ENCODE peak calls at places on chromosomes 5 and 9, in four cellular contexts. M is KG1, B is substantia nigra, I is renal cortical epithelial cell. G is an unnamed sample.

GRCh38 chr5:126837907-126838539 is 61.1 kb downstream of the LMNB1 start:
- DNase-seq in M (no peak), I (no peak), B (no peak), G (no peak)

GRCh38 chr5:6434737-6435136 is 13.9 kb upstream of the UBE2QL1 start:
- DNase-seq in I (no peak), B (no peak), M (no peak), G (no peak)

GRCh38 chr5:132656774-132657355 is 1.1 kb upstream of the IL13 start:
- DNase-seq in B (no peak), M (no peak), I (no peak), G (no peak)

GRCh38 chr5:130773813-130774212 is 391.2 kb downstream of the HINT1 start:
- DNase-seq in M (no peak), B (no peak), I (peak), G (no peak)

GRCh38 chr9:91245432-91246313 is 116.0 kb downstream of the AUH start:
- DNase-seq in M (no peak), B (no peak), I (peak), G (no peak)

GRCh38 chr5:113336975-113337374 is 97.8 kb downstream of the TSSK1B start:
- DNase-seq in I (peak), M (no peak), B (peak), G (peak)

GRCh38 chr9:37105169-37105750 is 15.1 kb upstream of the ZCCHC7 start:
- DNase-seq in I (no peak), B (no peak), M (no peak), G (no peak)

GRCh38 chr9:137087409-137087925 is 682 bp downstream of the MAN1B1 start:
- DNase-seq in M (no peak), I (no peak), B (no peak), G (peak)

GRCh38 chr9:98989036-98990000 is 45.6 kb downstream of the COL15A1 start:
- DNase-seq in M (no peak), B (no peak), I (peak), G (peak)

GRCh38 chr5:133383580-133383939 is 228.8 kb downstream of the FSTL4 start:
- DNase-seq in M (no peak), I (no peak), B (no peak), G (no peak)

GRCh38 chr5:61274561-61274960 is 57.5 kb upstream of the ZSWIM6 start:
- DNase-seq in B (no peak), I (no peak), M (no peak), G (no peak)

GRCh38 chr5:54758038-54758437 is 227.4 kb downstream of the ESM1 start:
- DNase-seq in I (no peak), B (no peak), M (no peak), G (no peak)

GRCh38 chr5:130710596-130710995 is 454.5 kb downstream of the HINT1 start:
- DNase-seq in B (no peak), M (no peak), I (peak), G (no peak)

GRCh38 chr9:73042155-73042554 is 89.3 kb upstream of the ALDH1A1 start:
- DNase-seq in B (no peak), M (no peak), I (peak), G (no peak)

GRCh38 chr5:171913987-171914273 is 92.5 kb downstream of the FBXW11 start:
- DNase-seq in I (no peak), M (no peak), B (no peak), G (no peak)

GRCh38 chr5:123865641-123866040 is 353.7 kb downstream of the CSNK1G3 start:
- DNase-seq in B (no peak), I (peak), M (no peak), G (no peak)

GRCh38 chr5:79512692-79513518 is 1.0 kb downstream of the HOMER1 start:
- DNase-seq in M (no peak), I (peak), B (no peak), G (no peak)

GRCh38 chr5:150114773-150115408 is 28.5 kb upstream of the CSF1R start:
- DNase-seq in B (no peak), I (no peak), M (no peak), G (no peak)

GRCh38 chr9:116626762-116627161 is 60.3 kb upstream of the TRIM32 start:
- DNase-seq in B (no peak), I (no peak), M (no peak), G (no peak)

GRCh38 chr5:137570070-137570469 is 70.9 kb upstream of the SPOCK1 start:
- DNase-seq in I (no peak), B (no peak), M (no peak), G (no peak)

GRCh38 chr5:178642351-178642909 is 15.6 kb upstream of the CLK4 start:
- DNase-seq in I (peak), M (no peak), B (no peak), G (no peak)